ENCODE peak calls at places on chromosomes 7 and 10, in six cellular contexts. Q is psoas muscle, E is thyroid gland, J is kidney, G is HCT116, I is left lung. V is an unnamed sample.

GRCh38 chr10:100186253-100186780 is 488 bp upstream of the ERLIN1 start:
- DNase-seq in Q (peak; percentile 64), E (peak; percentile 46), J (peak; percentile 69), G (no peak), I (peak; percentile 40), V (no peak)

GRCh38 chr10:17059197-17059688 is 70.4 kb downstream of the CUBN start:
- DNase-seq in Q (no peak), E (no peak), J (no peak), G (no peak), I (no peak), V (no peak)

GRCh38 chr7:24917510-24918239 is 62.3 kb downstream of the OSBPL3 start:
- DNase-seq in Q (no peak), E (no peak), J (no peak), G (no peak), I (no peak), V (no peak)

GRCh38 chr7:41891967-41892755 is 189.3 kb upstream of the INHBA start:
- DNase-seq in Q (no peak), E (no peak), J (no peak), G (no peak), I (no peak), V (no peak)

GRCh38 chr7:128837521-128837921 is 7.3 kb downstream of the FLNC start:
- DNase-seq in Q (peak; percentile 59), E (no peak), J (peak; percentile 62), G (no peak), I (no peak), V (no peak)

GRCh38 chr7:92768501-92769360 is 67.6 kb downstream of the CDK6 start:
- DNase-seq in Q (no peak), E (no peak), J (no peak), G (no peak), I (no peak), V (no peak)

GRCh38 chr7:29853775-29854174 is 47.5 kb downstream of the WIPF3 start:
- DNase-seq in Q (no peak), E (no peak), J (no peak), G (no peak), I (no peak), V (no peak)

GRCh38 chr10:21314234-21314633 is 211.2 kb downstream of the SKIDA1 start:
- DNase-seq in Q (no peak), E (peak; percentile 31), J (no peak), G (no peak), I (no peak), V (no peak)

GRCh38 chr7:28354601-28355062 is 57.7 kb upstream of the CREB5 start:
- DNase-seq in Q (no peak), E (no peak), J (no peak), G (no peak), I (no peak), V (no peak)

GRCh38 chr7:129053938-129054437 is 923 bp downstream of the TNPO3 start:
- DNase-seq in Q (no peak), E (no peak), J (no peak), G (no peak), I (no peak), V (no peak)

GRCh38 chr10:43238462-43238861 is 28.4 kb downstream of the RASGEF1A start:
- DNase-seq in Q (no peak), E (no peak), J (peak; percentile 29), G (no peak), I (peak; percentile 11), V (no peak)

GRCh38 chr10:38010150-38010903 is at the start of gene ZNF33A:
- DNase-seq in Q (peak; percentile 94), E (peak; percentile 96), J (peak; percentile 96), G (peak; percentile 91), I (peak; percentile 94), V (peak; percentile 85)

GRCh38 chr7:157462840-157463239 is 126.0 kb downstream of the DNAJB6 start:
- DNase-seq in Q (no peak), E (no peak), J (no peak), G (no peak), I (no peak), V (no peak)

GRCh38 chr10:13528875-13529713 is at the start of gene BEND7:
- DNase-seq in Q (peak; percentile 73), E (peak; percentile 72), J (peak; percentile 76), G (no peak), I (no peak), V (no peak)

GRCh38 chr7:28570970-28571288 is 158.6 kb downstream of the CREB5 start:
- DNase-seq in Q (no peak), E (no peak), J (no peak), G (no peak), I (no peak), V (no peak)

GRCh38 chr7:155011081-155011480 is 8.2 kb upstream of the PAXIP1 start:
- DNase-seq in Q (no peak), E (no peak), J (no peak), G (no peak), I (no peak), V (no peak)

GRCh38 chr10:42984761-42985325 is 92.0 kb upstream of the RET start:
- DNase-seq in Q (no peak), E (no peak), J (peak; percentile 65), G (no peak), I (peak; percentile 17), V (no peak)

GRCh38 chr10:109328001-109328400 is 595.3 kb downstream of the XPNPEP1 start:
- DNase-seq in Q (no peak), E (no peak), J (no peak), G (no peak), I (no peak), V (no peak)

GRCh38 chr7:132113536-132114409 is 462.5 kb downstream of the PLXNA4 start:
- DNase-seq in Q (no peak), E (no peak), J (no peak), G (no peak), I (no peak), V (no peak)

DNA sequence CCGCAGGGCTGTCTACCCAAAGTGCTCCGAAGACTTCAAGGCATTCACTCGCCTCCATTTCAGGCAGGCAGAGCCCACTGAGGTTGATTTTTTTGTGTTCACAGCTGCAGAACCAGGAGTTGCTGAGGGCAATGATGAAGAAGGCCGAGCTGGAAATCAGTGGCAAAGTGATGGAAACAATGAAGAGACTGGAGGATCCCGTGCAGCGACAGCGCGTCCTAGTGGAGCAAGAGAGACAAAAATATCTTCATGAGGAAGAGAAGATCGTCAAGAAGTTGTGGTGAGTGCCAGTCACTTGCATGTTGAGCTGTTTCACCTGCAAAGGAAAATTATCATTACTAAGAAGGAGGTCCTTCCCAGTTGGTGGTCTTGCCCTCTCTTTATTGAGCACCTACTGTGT is 210.5 kb downstream of the ARHGAP21 start:
- DNase-seq in Q (no peak), E (peak; percentile 22), J (no peak), G (no peak), I (no peak), V (no peak)
- TF ChIP-seq CTCF in Q (peak; percentile 19), E (no peak), J (peak; percentile 3), G (peak; percentile 34), I (no peak), V (no peak)

DNA sequence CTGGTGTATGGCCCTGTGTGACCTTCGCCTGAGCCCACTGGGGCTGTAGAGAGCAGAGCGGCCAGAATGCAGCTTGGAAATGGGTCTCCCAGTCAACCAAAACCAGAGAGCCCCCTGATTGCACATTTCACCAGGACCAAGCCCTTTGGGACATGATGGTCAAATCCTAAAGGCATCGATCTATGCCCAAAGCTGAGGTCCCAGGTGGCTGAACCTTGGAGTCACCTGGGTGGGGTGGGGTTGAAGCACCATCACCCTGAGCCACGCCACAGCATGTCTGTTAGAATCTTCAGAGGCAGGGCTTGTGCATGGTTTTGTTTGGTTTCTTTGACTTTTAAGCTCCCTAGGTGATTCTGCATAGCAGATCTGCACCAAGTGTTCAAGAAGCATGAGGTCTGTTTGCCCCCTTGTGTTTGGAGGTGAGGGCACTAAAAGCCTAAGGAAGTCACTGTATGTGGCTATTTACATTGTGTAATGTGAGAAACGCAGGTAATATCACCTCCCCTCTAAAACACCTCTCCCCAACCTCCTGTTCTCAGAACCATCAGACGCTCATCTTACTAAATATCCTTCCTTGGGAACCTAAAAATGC is 9.6 kb downstream of the PKD1L1 start:
- DNase-seq in Q (no peak), E (no peak), J (no peak), G (no peak), I (no peak), V (no peak)
- TF ChIP-seq CTCF in Q (no peak), E (no peak), J (no peak), G (no peak), I (no peak), V (no peak)

GRCh38 chr10:4186849-4187248 is 401.8 kb upstream of the KLF6 start:
- DNase-seq in Q (no peak), E (no peak), J (no peak), G (no peak), I (no peak), V (no peak)

GRCh38 chr10:4181690-4182089 is 396.7 kb upstream of the KLF6 start:
- DNase-seq in Q (no peak), E (no peak), J (no peak), G (no peak), I (no peak), V (no peak)

GRCh38 chr10:4181075-4181474 is 396.1 kb upstream of the KLF6 start:
- DNase-seq in Q (no peak), E (no peak), J (no peak), G (no peak), I (no peak), V (no peak)

GRCh38 chr10:4188406-4188805 is 403.4 kb upstream of the KLF6 start:
- DNase-seq in Q (no peak), E (no peak), J (no peak), G (no peak), I (no peak), V (no peak)

GRCh38 chr10:4183761-4184261 is 398.8 kb upstream of the KLF6 start:
- DNase-seq in Q (no peak), E (no peak), J (no peak), G (no peak), I (no peak), V (no peak)
- TF ChIP-seq CTCF in Q (no peak), E (no peak), J (no peak), G (no peak), I (no peak), V (no peak)

GRCh38 chr7:15389073-15389472 is 172.7 kb downstream of the AGMO start:
- DNase-seq in Q (no peak), E (no peak), J (no peak), G (no peak), I (no peak), V (no peak)
- TF ChIP-seq CTCF in Q (no peak), E (no peak), J (no peak), G (peak; percentile 33), I (no peak), V (no peak)

GRCh38 chr10:110684800-110685446 is 40.8 kb downstream of the RBM20 start:
- DNase-seq in Q (peak; percentile 75), E (no peak), J (no peak), G (no peak), I (no peak), V (no peak)

GRCh38 chr10:110680473-110681020 is 36.4 kb downstream of the RBM20 start:
- DNase-seq in Q (peak; percentile 85), E (no peak), J (no peak), G (no peak), I (no peak), V (no peak)

GRCh38 chr10:110682348-110682747 is 38.2 kb downstream of the RBM20 start:
- DNase-seq in Q (no peak), E (no peak), J (no peak), G (no peak), I (no peak), V (no peak)

GRCh38 chr10:110679633-110680472 is 35.7 kb downstream of the RBM20 start:
- DNase-seq in Q (peak; percentile 91), E (no peak), J (no peak), G (no peak), I (no peak), V (no peak)

GRCh38 chr10:110681023-110681681 is 37.0 kb downstream of the RBM20 start:
- DNase-seq in Q (no peak), E (peak; percentile 47), J (no peak), G (peak; percentile 22), I (no peak), V (no peak)
- TF ChIP-seq CTCF in Q (peak; percentile 68), E (peak; percentile 28), J (peak; percentile 31), G (peak; percentile 97), I (peak; percentile 18), V (peak; percentile 22)

GRCh38 chr10:63987212-63987611 is 466.0 kb downstream of the REEP3 start:
- DNase-seq in Q (no peak), E (no peak), J (no peak), G (no peak), I (no peak), V (no peak)
- TF ChIP-seq CTCF in Q (no peak), E (no peak), J (no peak), G (peak; percentile 39), I (no peak), V (no peak)

V was measured in natural killer cell.